ENCODE peak calls at places on chromosomes 7 and 10, in nine cellular contexts. V is hypothalamus; S is stimulated activated CD4-positive, alpha-beta T cell treated with anti-CD3 and anti-CD28 coated beads, Interleukin-15, amount 100 ng/mL, for 24 hours; X is substantia nigra; U is cardiac fibroblast; L is activated naive CD4-positive, alpha-beta T cell treated with Interleukin-2 at 50 U/mL for 16 hours; K is NCI-H345; F is dorsolateral prefrontal cortex; B is natural killer cell treated with Interleukin-12 subunit alpha and Interleukin-12 subunit beta and Interleukin-15 and Interleukin-18, amount 100 ng/mL, for 72 hours. Q is an unnamed sample.

GRCh38 chr7:41391818-41392217 is 311.1 kb downstream of the INHBA start:
- DNase-seq in F (no peak), S (no peak), V (no peak), U (no peak), B (no peak), K (no peak), L (no peak), X (no peak), Q (no peak)

GRCh38 chr10:31475514-31475913 is 156.5 kb downstream of the ZEB1 start:
- DNase-seq in B (no peak), F (no peak), U (no peak), V (no peak), L (no peak), X (no peak), K (no peak), S (no peak), Q (no peak)

GRCh38 chr10:119616879-119617580 is 20.3 kb upstream of the TIAL1 start:
- DNase-seq in X (no peak), U (peak; percentile 60), V (no peak), B (no peak), S (peak; percentile 21), F (no peak), K (no peak), L (peak; percentile 18), Q (no peak)

GRCh38 chr10:119933179-119933578 is 40.6 kb downstream of the SEC23IP start:
- DNase-seq in F (no peak), S (no peak), L (no peak), V (no peak), U (peak; percentile 19), X (no peak), B (no peak), K (peak; percentile 6), Q (no peak)

GRCh38 chr10:110568055-110568735 is 700 bp downstream of the SMC3 start:
- DNase-seq in K (peak; percentile 31), S (peak; percentile 72), X (peak; percentile 18), B (peak; percentile 78), F (peak; percentile 39), U (peak; percentile 26), V (peak; percentile 14), L (peak; percentile 61), Q (no peak)

GRCh38 chr10:97584060-97584797 is at the start of gene HOGA1:
- DNase-seq in K (no peak), X (peak; percentile 95), L (no peak), F (peak; percentile 91), V (peak; percentile 91), U (peak; percentile 37), S (no peak), B (peak; percentile 41), Q (no peak)

GRCh38 chr10:5895804-5896203 is 5.8 kb downstream of the FBH1 start:
- DNase-seq in B (no peak), V (no peak), X (no peak), S (no peak), L (no peak), K (no peak), F (no peak), U (no peak), Q (no peak)

GRCh38 chr7:25933921-25934320 is 218.1 kb upstream of the NFE2L3 start:
- DNase-seq in U (no peak), F (no peak), K (no peak), B (no peak), V (no peak), L (no peak), X (no peak), S (no peak), Q (no peak)

GRCh38 chr7:121160150-121161008 is 168.4 kb upstream of the WNT16 start:
- DNase-seq in U (no peak), V (no peak), S (no peak), B (no peak), F (no peak), X (no peak), L (no peak), K (no peak), Q (no peak)

GRCh38 chr7:45689797-45690761 is 115.9 kb downstream of the ADCY1 start:
- DNase-seq in V (no peak), B (no peak), L (no peak), K (no peak), U (no peak), F (no peak), S (no peak), X (no peak), Q (no peak)

GRCh38 chr10:26696786-26697162 is 727 bp upstream of the PDSS1 start:
- DNase-seq in K (peak; percentile 20), F (no peak), X (no peak), B (no peak), L (no peak), S (no peak), U (no peak), V (no peak), Q (no peak)

GRCh38 chr7:80386686-80387085 is 125.2 kb downstream of the GNAT3 start:
- DNase-seq in X (no peak), L (no peak), U (peak; percentile 47), V (no peak), F (no peak), B (no peak), S (no peak), K (no peak), Q (no peak)

GRCh38 chr7:82275342-82275741 is 168.2 kb downstream of the CACNA2D1 start:
- DNase-seq in K (peak; percentile 73), L (no peak), U (no peak), V (no peak), S (no peak), B (no peak), X (no peak), F (no peak), Q (no peak)

GRCh38 chr10:110286841-110287240 is 17.9 kb downstream of the SMNDC1 start:
- DNase-seq in K (no peak), L (no peak), B (no peak), X (no peak), V (no peak), U (no peak), S (no peak), F (no peak), Q (no peak)

GRCh38 chr7:131909151-131909768 is 352.8 kb upstream of the PODXL start:
- DNase-seq in K (no peak), S (peak; percentile 1), X (no peak), U (no peak), B (no peak), V (no peak), F (no peak), L (no peak), Q (no peak)

GRCh38 chr7:155232911-155233702 is 64.6 kb upstream of the INSIG1 start:
- DNase-seq in X (no peak), S (no peak), F (no peak), B (no peak), U (no peak), V (no peak), L (no peak), K (no peak), Q (no peak)

GRCh38 chr7:17645500-17645899 is 294.8 kb downstream of the SNX13 start:
- DNase-seq in X (no peak), S (no peak), L (no peak), F (no peak), K (no peak), U (no peak), B (no peak), V (no peak), Q (no peak)

GRCh38 chr10:51137741-51138529 is 63.6 kb downstream of the PRKG1 start:
- DNase-seq in B (no peak), V (no peak), K (no peak), F (no peak), U (peak; percentile 70), X (no peak), S (no peak), L (no peak), Q (no peak)

GRCh38 chr7:41641006-41641714 is 61.7 kb downstream of the INHBA start:
- DNase-seq in V (no peak), S (no peak), K (no peak), F (no peak), U (no peak), L (no peak), B (no peak), X (no peak), Q (no peak)

GRCh38 chr10:3282341-3282740 is 109.8 kb upstream of the PITRM1 start:
- DNase-seq in K (no peak), U (no peak), F (no peak), X (no peak), L (no peak), S (no peak), V (no peak), B (no peak), Q (no peak)

GRCh38 chr10:102275343-102275742 is 30.0 kb downstream of the GBF1 start:
- DNase-seq in L (no peak), U (no peak), K (no peak), V (no peak), S (no peak), B (no peak), X (no peak), F (no peak), Q (no peak)

Q was measured in CD14-positive monocyte.